ENCODE peak calls at places on chromosomes 5 and 9, in four cellular contexts. J is mucosa of descending colon, I is heart right ventricle, E is PC-9. N is an unnamed sample.

GRCh38 chr5:151678146-151678545 is 8.6 kb downstream of the SPARC start:
- DNase-seq in E (no peak), I (peak; percentile 54), J (no peak), N (no peak)

GRCh38 chr9:72150172-72150571 is 932 bp downstream of the GDA start:
- DNase-seq in J (no peak), E (no peak), I (no peak), N (no peak)

GRCh38 chr9:134626576-134627416 is 14.8 kb upstream of the COL5A1 start:
- DNase-seq in I (no peak), E (no peak), J (no peak), N (no peak)

GRCh38 chr5:87300744-87301143 is 33.1 kb downstream of the RASA1 start:
- DNase-seq in J (no peak), E (peak; percentile 33), I (no peak), N (no peak)

GRCh38 chr5:147631428-147631985 is 121.6 kb upstream of the DPYSL3 start:
- DNase-seq in E (no peak), J (no peak), I (no peak), N (no peak)

GRCh38 chr9:131618785-131619184 is 73.5 kb downstream of the PRRT1B start:
- DNase-seq in E (no peak), J (peak; percentile 23), I (no peak), N (no peak)

GRCh38 chr5:146706321-146706972 is 172.1 kb downstream of the PPP2R2B start:
- DNase-seq in J (peak; percentile 45), E (no peak), I (no peak), N (no peak)

GRCh38 chr9:70485273-70485858 is 70.9 kb upstream of the KLF9 start:
- DNase-seq in E (no peak), I (peak; percentile 31), J (no peak), N (no peak)

GRCh38 chr5:122400961-122401360 is 88.9 kb downstream of the SNCAIP start:
- DNase-seq in I (no peak), E (no peak), J (no peak), N (no peak)

GRCh38 chr9:117714282-117714681 is 10.1 kb downstream of the TLR4 start:
- DNase-seq in J (no peak), I (no peak), E (no peak), N (no peak)

GRCh38 chr9:26261503-26262330 is 583.5 kb upstream of the TUSC1 start:
- DNase-seq in I (no peak), J (no peak), E (peak; percentile 27), N (no peak)

GRCh38 chr9:34362614-34363013 is 14.1 kb downstream of the MYORG start:
- DNase-seq in I (no peak), J (no peak), E (no peak), N (no peak)

GRCh38 chr5:159837860-159838259 is 78.4 kb upstream of the ADRA1B start:
- DNase-seq in I (no peak), J (no peak), E (no peak), N (no peak)

GRCh38 chr9:113293285-113293874 is 9.8 kb downstream of the RNF183 start:
- DNase-seq in J (no peak), I (no peak), E (no peak), N (no peak)

GRCh38 chr9:110638381-110638954 is 30.1 kb upstream of the MUSK start:
- DNase-seq in E (no peak), I (no peak), J (no peak), N (no peak)

GRCh38 chr9:99511723-99512122 is 289.6 kb downstream of the SEC61B start:
- DNase-seq in J (no peak), I (no peak), E (no peak), N (no peak)

GRCh38 chr5:114070093-114070722 is 291.7 kb upstream of the KCNN2 start:
- DNase-seq in J (no peak), I (no peak), E (no peak), N (no peak)

GRCh38 chr5:143401846-143402463 is 1.5 kb downstream of the NR3C1 start:
- DNase-seq in I (no peak), J (no peak), E (peak; percentile 4), N (no peak)

GRCh38 chr5:140408750-140409241 is 7.2 kb downstream of the ANKHD1 start:
- DNase-seq in E (no peak), J (no peak), I (no peak), N (no peak)

GRCh38 chr5:140401362-140402257 is at the start of gene ANKHD1:
- DNase-seq in I (peak; percentile 100), E (peak; percentile 98), J (peak; percentile 99), N (peak; percentile 97)

GRCh38 chr5:140402258-140403074 is 833 bp downstream of the ANKHD1 start:
- DNase-seq in I (peak; percentile 24), E (peak; percentile 44), J (no peak), N (peak; percentile 23)

GRCh38 chr5:140400730-140401361 is 787 bp upstream of the ANKHD1 start:
- DNase-seq in I (peak; percentile 96), J (peak; percentile 94), E (peak; percentile 95), N (peak; percentile 70)

GRCh38 chr5:140403613-140404012 is 2.0 kb downstream of the ANKHD1 start:
- DNase-seq in E (no peak), J (no peak), I (no peak), N (no peak)
- H3K4me3 ChIP-seq in E (peak overlapping the region; percentile 89), J (no peak overlapping the region), I (no peak overlapping the region), N (peak overlapping the region; percentile 91)

GRCh38 chr5:119275146-119275872 is 80.5 kb upstream of the TNFAIP8 start:
- DNase-seq in E (no peak), I (no peak), J (no peak), N (no peak)

GRCh38 chr5:119273391-119273839 is 82.4 kb upstream of the TNFAIP8 start:
- DNase-seq in E (no peak), J (no peak), I (no peak), N (no peak)

GRCh38 chr5:119275873-119276214 is 80.0 kb upstream of the TNFAIP8 start:
- DNase-seq in E (no peak), J (no peak), I (no peak), N (no peak)

GRCh38 chr5:119274024-119274766 is 81.6 kb upstream of the TNFAIP8 start:
- DNase-seq in J (no peak), E (peak; percentile 70), I (no peak), N (no peak)

GRCh38 chr5:119274767-119275130 is 81.1 kb upstream of the TNFAIP8 start:
- DNase-seq in E (no peak), I (no peak), J (no peak), N (no peak)
- H3K4me1 ChIP-seq in E (peaks cover 49% of the 10 kb centered on the region), I (peaks cover 33% of the 10 kb centered on the region), J (peaks cover 22% of the 10 kb centered on the region), N (peaks cover 79% of the 10 kb centered on the region)

GRCh38 chr5:172624996-172625939 is 15.8 kb upstream of the NEURL1B start:
- DNase-seq in I (no peak), E (no peak), J (no peak), N (no peak)

GRCh38 chr5:172624083-172624995 is 16.7 kb upstream of the NEURL1B start:
- DNase-seq in E (no peak), I (no peak), J (no peak), N (no peak)

GRCh38 chr5:172623313-172623980 is 17.6 kb upstream of the NEURL1B start:
- DNase-seq in E (no peak), J (no peak), I (no peak), N (no peak)

GRCh38 chr5:172620506-172620905 is 20.6 kb upstream of the NEURL1B start:
- DNase-seq in E (no peak), J (no peak), I (no peak), N (no peak)

DNA sequence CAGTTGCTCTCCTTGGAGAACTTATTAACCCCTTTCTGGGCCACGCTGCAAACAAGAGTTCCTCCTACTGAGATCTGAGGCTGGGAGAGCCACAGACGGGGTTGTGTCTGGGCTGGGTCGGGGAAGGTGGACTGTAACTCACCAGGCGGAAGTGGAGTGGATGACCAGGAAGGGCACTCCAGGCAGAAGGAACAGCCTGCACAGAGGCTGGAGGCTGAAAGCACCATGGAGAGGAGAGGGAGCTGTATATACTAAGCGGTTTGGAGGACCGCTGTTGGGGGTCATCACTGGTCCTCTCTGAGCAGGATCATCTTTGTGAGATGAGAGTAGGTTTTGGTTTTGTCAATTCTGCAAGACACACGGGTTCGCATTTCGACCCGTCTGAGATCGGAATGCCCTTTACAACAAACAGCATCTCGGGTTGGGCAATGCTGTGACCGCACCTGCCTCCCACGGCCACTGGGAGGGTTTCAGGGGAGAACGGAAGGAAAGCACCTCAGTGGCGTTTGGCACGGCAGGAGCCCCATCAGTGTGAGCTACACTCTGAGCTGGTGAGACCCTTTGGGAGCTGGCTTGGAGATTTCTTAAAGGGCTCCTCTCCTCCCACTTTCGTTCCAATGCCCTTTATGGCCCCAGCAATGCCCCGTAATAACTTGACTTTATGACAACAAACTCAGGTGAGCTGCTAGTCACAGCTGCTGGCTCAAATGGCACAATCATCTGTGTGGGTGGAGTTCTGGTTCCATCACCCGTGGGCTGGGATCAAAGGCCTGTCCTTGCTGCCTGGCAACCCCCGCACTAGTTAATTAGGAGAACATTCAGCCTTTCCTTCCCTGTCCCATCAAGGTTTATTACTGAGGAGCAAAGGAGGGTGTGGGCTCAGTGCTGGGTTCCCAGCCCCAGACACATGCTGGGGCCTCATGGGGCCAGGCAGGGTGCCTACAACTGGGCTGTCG is 18.7 kb upstream of the NEURL1B start:
- DNase-seq in I (no peak), E (no peak), J (peak; percentile 87), N (no peak)
- TF ChIP-seq CTCF in I (no peak), E (no peak), J (no peak), N (no peak)

GRCh38 chr9:82109626-82110025 is 121.1 kb downstream of the SPATA31D1 start:
- DNase-seq in J (no peak), E (no peak), I (no peak), N (no peak)
- H3K4me3 ChIP-seq in J (no peak overlapping the region), E (no peak overlapping the region), I (no peak overlapping the region), N (no peak overlapping the region)

DNA sequence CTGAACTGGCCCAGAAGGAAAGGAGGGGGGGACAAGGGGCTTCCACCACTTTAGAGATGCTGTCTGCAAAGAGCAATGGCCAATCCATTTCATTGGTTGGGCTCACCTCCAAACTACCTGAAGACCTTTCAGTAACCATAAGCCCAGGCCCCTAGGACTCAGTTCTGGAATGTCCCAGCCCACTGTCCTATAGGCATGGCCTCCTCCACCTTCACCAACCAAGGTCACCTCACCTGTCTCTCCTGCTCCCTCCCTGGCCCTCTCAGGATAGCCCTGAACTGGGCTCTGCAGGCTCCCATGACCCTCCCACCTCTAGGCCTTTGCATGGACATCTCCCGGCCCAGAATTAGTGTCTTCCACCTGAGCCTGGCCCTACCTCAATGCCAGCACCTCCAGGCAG is 22.4 kb downstream of the S1PR3 start:
- DNase-seq in I (no peak), J (no peak), E (no peak), N (no peak)
- H3K4me1 ChIP-seq in I (no peaks in the 10 kb centered on the region), J (no peaks in the 10 kb centered on the region), E (no peaks in the 10 kb centered on the region), N (no peaks in the 10 kb centered on the region)

GRCh38 chr5:55986931-55987330 is 7.8 kb downstream of the IL6ST start:
- DNase-seq in J (no peak), E (no peak), I (no peak), N (no peak)

GRCh38 chr5:55983986-55984385 is 10.8 kb downstream of the IL6ST start:
- DNase-seq in J (no peak), I (no peak), E (no peak), N (no peak)

GRCh38 chr5:55985181-55985580 is 9.6 kb downstream of the IL6ST start:
- DNase-seq in E (no peak), I (no peak), J (no peak), N (no peak)

GRCh38 chr5:55982957-55983381 is 11.8 kb downstream of the IL6ST start:
- DNase-seq in I (no peak), E (no peak), J (no peak), N (no peak)
- TF ChIP-seq CTCF in I (no peak), E (peak; percentile 43), J (no peak), N (no peak)

GRCh38 chr5:142114686-142115085 is 6.1 kb downstream of the NDFIP1 start:
- DNase-seq in J (no peak), E (no peak), I (no peak), N (no peak)
- H3K4me3 ChIP-seq in J (no peak overlapping the region), E (no peak overlapping the region), I (no peak overlapping the region), N (no peak overlapping the region)